ENCODE peak calls at places on chromosomes 5 and 9, in ten cellular contexts. O is CD8-positive, alpha-beta T cell; S is heart right ventricle; P is PC-3; C is neuronal stem cell; M is spleen; N is Peyer's patch; D is Karpas-422; E is mesenchymal stem cell; X is psoas muscle. T is an unnamed sample. For H3K4me1, the result is how much of the 10 kb centered on the place peaks cover.

GRCh38 chr5:53201746-53202145 is 92.2 kb upstream of the MOCS2 start:
- DNase-seq in M (no peak), D (peak), X (no peak), N (no peak), P (no peak), O (no peak), S (no peak), C (no peak), E (no peak), T (no peak)

GRCh38 chr5:68431601-68432337 is 216.2 kb downstream of the PIK3R1 start:
- DNase-seq in X (no peak), M (no peak), E (no peak), D (no peak), C (no peak), N (no peak), O (no peak), S (no peak), P (no peak), T (no peak)

GRCh38 chr5:75053286-75054109 is 1.1 kb upstream of the GCNT4 start:
- DNase-seq in E (peak), M (peak), P (peak), S (peak), C (peak), X (peak), N (peak), D (no peak), O (peak), T (peak)

GRCh38 chr9:16337322-16338029 is 533.0 kb downstream of the BNC2 start:
- DNase-seq in D (no peak), C (no peak), N (peak), X (no peak), S (no peak), P (peak), E (peak), M (no peak), O (no peak), T (no peak)

GRCh38 chr9:93086445-93087224 is 9.4 kb upstream of the CARD19 start:
- DNase-seq in X (no peak), N (peak), S (no peak), M (peak), E (no peak), O (no peak), C (no peak), P (no peak), D (no peak), T (no peak)

GRCh38 chr5:78612227-78613150 is 36.1 kb downstream of the LHFPL2 start:
- DNase-seq in C (no peak), O (no peak), X (no peak), D (no peak), N (no peak), S (no peak), M (no peak), E (no peak), P (no peak), T (no peak)

GRCh38 chr5:33470544-33470943 is 29.8 kb downstream of the TARS1 start:
- DNase-seq in M (no peak), O (no peak), E (peak), P (peak), D (peak), X (no peak), N (no peak), C (peak), S (no peak), T (no peak)

GRCh38 chr5:67301285-67301904 is 104.8 kb upstream of the CD180 start:
- DNase-seq in O (no peak), D (no peak), N (peak), C (no peak), E (peak), X (peak), P (peak), S (peak), M (no peak), T (peak)

GRCh38 chr5:172172912-172173591 is 15.0 kb downstream of the STK10 start:
- DNase-seq in N (no peak), P (peak), O (no peak), D (no peak), E (no peak), M (no peak), C (no peak), S (peak), X (no peak), T (no peak)

GRCh38 chr5:179152144-179152895 is 92.1 kb downstream of the ZNF354C start:
- DNase-seq in C (no peak), D (no peak), P (no peak), M (peak), E (no peak), O (no peak), S (no peak), N (no peak), X (no peak), T (no peak)

GRCh38 chr5:124651663-124652513 is 94.6 kb downstream of the ZNF608 start:
- DNase-seq in O (no peak), N (peak), M (peak), S (peak), D (peak), C (peak), P (peak), E (peak), X (peak), T (peak)

GRCh38 chr5:15249152-15249551 is 250.8 kb upstream of the FBXL7 start:
- DNase-seq in P (peak), O (no peak), C (no peak), N (no peak), X (no peak), M (no peak), E (peak), S (no peak), D (no peak), T (no peak)

GRCh38 chr5:95178046-95178651 is 106.7 kb downstream of the MCTP1 start:
- DNase-seq in O (no peak), D (no peak), C (peak), S (no peak), P (peak), M (no peak), N (no peak), X (no peak), E (peak), T (no peak)

GRCh38 chr5:154653418-154653763 is 101.8 kb upstream of the LARP1 start:
- DNase-seq in X (no peak), O (no peak), N (peak), M (peak), P (no peak), E (no peak), S (no peak), D (no peak), C (no peak), T (no peak)

GRCh38 chr9:2403701-2404100 is 217.9 kb upstream of the VLDLR start:
- DNase-seq in X (no peak), M (no peak), D (no peak), O (no peak), E (peak), C (no peak), P (no peak), N (no peak), S (no peak), T (no peak)

GRCh38 chr5:79976759-79977515 is 14.1 kb downstream of the MTX3 start:
- DNase-seq in O (no peak), D (no peak), S (no peak), P (no peak), C (no peak), E (peak), N (no peak), M (no peak), X (no peak), T (no peak)
- H3K27ac ChIP-seq in O (no peak), D (no peak), S (no peak), P (no peak), C (no peak), E (no peak), N (no peak), M (no peak), X (no peak), T (no peak)

GRCh38 chr5:155727512-155728145 is 599.3 kb upstream of the SGCD start:
- DNase-seq in X (no peak), N (no peak), C (peak), M (peak), O (no peak), E (no peak), P (no peak), D (no peak), S (no peak), T (no peak)
- H3K4me3 ChIP-seq in X (peak), N (no peak), C (peak), M (peak), O (no peak), E (peak), P (no peak), D (no peak), S (peak), T (no peak)

GRCh38 chr9:91805031-91805430 is 145.0 kb downstream of the ROR2 start:
- DNase-seq in N (no peak), E (no peak), P (no peak), C (no peak), D (no peak), S (no peak), O (no peak), X (peak), M (no peak), T (no peak)
- H3K4me1 ChIP-seq in N (under half), E (under half), P (under half), C (under half), D (under half), S (under half), O (under half), X (under half), M (under half), T (under half)

GRCh38 chr5:79792518-79792917 is 102.9 kb downstream of the CMYA5 start:
- DNase-seq in O (no peak), P (no peak), N (no peak), D (no peak), X (no peak), E (no peak), C (no peak), S (no peak), M (no peak), T (no peak)

GRCh38 chr5:79793304-79793703 is 103.7 kb downstream of the CMYA5 start:
- DNase-seq in C (no peak), O (no peak), E (no peak), N (no peak), M (no peak), S (no peak), D (no peak), X (no peak), P (no peak), T (no peak)

GRCh38 chr5:79785983-79786382 is 96.3 kb downstream of the CMYA5 start:
- DNase-seq in D (no peak), P (no peak), N (no peak), O (no peak), E (no peak), S (no peak), X (no peak), M (no peak), C (no peak), T (no peak)

GRCh38 chr5:79791843-79792242 is 102.2 kb downstream of the CMYA5 start:
- DNase-seq in M (no peak), C (no peak), S (no peak), X (peak), E (no peak), N (no peak), O (no peak), D (no peak), P (no peak), T (no peak)

DNA sequence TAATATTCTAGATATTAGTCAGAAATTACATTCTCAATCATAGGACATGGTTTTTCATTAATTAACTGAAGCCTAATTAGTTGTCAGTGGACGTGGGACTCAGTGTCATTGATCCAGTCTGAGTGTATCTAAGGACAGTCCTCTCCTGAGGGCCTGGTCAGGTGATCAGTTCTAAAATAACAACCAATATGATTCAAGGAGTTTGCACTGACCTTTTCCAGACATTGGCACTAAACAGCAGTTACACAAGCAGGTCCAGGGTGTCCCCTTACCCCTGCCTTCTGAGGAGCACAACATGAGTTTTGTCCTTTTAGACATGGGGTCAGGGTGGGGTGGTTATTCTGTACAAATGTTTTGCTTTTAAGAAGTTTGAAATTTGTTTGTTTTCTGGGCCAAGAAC is 97.8 kb downstream of the CMYA5 start:
- DNase-seq in N (no peak), O (no peak), X (no peak), M (no peak), S (peak), C (no peak), D (no peak), E (no peak), P (no peak), T (no peak)
- H3K27ac ChIP-seq in N (no peak), O (no peak), X (peak), M (no peak), S (peak), C (no peak), D (no peak), E (no peak), P (no peak), T (no peak)

T was measured in lung.